ENCODE peak calls at places on chromosomes 3 and 15, in nine cellular contexts. U is heart left ventricle, B is Peyer's patch, J is breast epithelium, Y is body of pancreas, D is HCT116, H is tibial nerve, V is sigmoid colon, K is right atrium auricular region. I is an unnamed sample.

GRCh38 chr3:129618186-129618820 is 11.8 kb upstream of the PLXND1 start:
- DNase-seq in J (no peak), U (no peak), B (no peak), D (no peak), H (no peak), K (no peak), Y (no peak), V (peak; percentile 63), I (peak; percentile 67)

GRCh38 chr3:196288141-196288460 is 575 bp upstream of the PCYT1A start:
- DNase-seq in B (no peak), H (no peak), Y (no peak), J (no peak), V (no peak), K (no peak), U (no peak), D (no peak), I (no peak)

GRCh38 chr15:46386356-46386755 is 751.5 kb downstream of the SQOR start:
- DNase-seq in Y (no peak), J (no peak), H (no peak), U (no peak), B (no peak), V (no peak), K (no peak), D (no peak), I (no peak)

GRCh38 chr15:89814112-89814742 is 425 bp downstream of the ANPEP start:
- DNase-seq in D (no peak), U (no peak), H (no peak), J (no peak), B (peak; percentile 48), V (no peak), K (no peak), Y (no peak), I (peak; percentile 63)

GRCh38 chr3:108011616-108012015 is 79.2 kb downstream of the CD47 start:
- DNase-seq in Y (no peak), U (no peak), B (no peak), H (no peak), V (no peak), K (no peak), D (no peak), J (no peak), I (no peak)

GRCh38 chr3:172519241-172519640 is 4.0 kb downstream of the TNFSF10 start:
- DNase-seq in V (no peak), H (no peak), Y (no peak), J (no peak), K (no peak), U (no peak), B (no peak), D (no peak), I (no peak)

GRCh38 chr3:115975353-115975752 is 352.0 kb downstream of the GAP43 start:
- DNase-seq in B (no peak), H (no peak), Y (no peak), V (no peak), D (no peak), U (no peak), K (no peak), J (no peak), I (no peak)

GRCh38 chr15:66429117-66429516 is 42.4 kb downstream of the MAP2K1 start:
- DNase-seq in K (no peak), B (no peak), J (no peak), D (no peak), V (no peak), H (no peak), Y (no peak), U (no peak), I (no peak)

GRCh38 chr3:138824114-138824506 is 10.6 kb downstream of the PIK3CB start:
- DNase-seq in Y (no peak), B (no peak), H (no peak), U (no peak), K (no peak), V (no peak), J (no peak), D (no peak), I (no peak)

GRCh38 chr3:59310736-59311135 is 260.9 kb upstream of the CFAP20DC start:
- DNase-seq in B (no peak), U (no peak), J (no peak), D (no peak), V (no peak), H (no peak), K (no peak), Y (no peak), I (no peak)

GRCh38 chr3:135513106-135514063 is 452.1 kb upstream of the PPP2R3A start:
- DNase-seq in Y (no peak), J (no peak), U (no peak), K (no peak), D (peak; percentile 60), B (no peak), V (no peak), H (no peak), I (no peak)

GRCh38 chr3:126114406-126115386 is 30.8 kb upstream of the SLC41A3 start:
- DNase-seq in K (no peak), J (peak; percentile 39), V (peak; percentile 44), Y (no peak), D (no peak), B (peak; percentile 36), H (no peak), U (peak; percentile 17), I (no peak)

GRCh38 chr15:100298257-100298656 is 43.5 kb downstream of the ADAMTS17 start:
- DNase-seq in Y (no peak), V (no peak), H (no peak), B (no peak), J (no peak), U (no peak), D (no peak), K (no peak), I (no peak)

GRCh38 chr3:30343067-30343831 is 263.2 kb upstream of the TGFBR2 start:
- DNase-seq in H (no peak), B (no peak), J (no peak), V (no peak), U (no peak), K (no peak), D (no peak), Y (no peak), I (no peak)

GRCh38 chr3:55364426-55364825 is 122.7 kb downstream of the WNT5A start:
- DNase-seq in V (no peak), H (no peak), B (no peak), K (no peak), J (no peak), Y (no peak), U (no peak), D (no peak), I (no peak)

GRCh38 chr15:50543556-50543955 is 2.9 kb downstream of the USP50 start:
- DNase-seq in H (no peak), B (no peak), V (no peak), K (no peak), J (no peak), Y (no peak), U (no peak), D (no peak), I (no peak)

GRCh38 chr3:57383421-57383820 is 90.9 kb upstream of the ASB14 start:
- DNase-seq in J (no peak), Y (no peak), B (no peak), K (no peak), H (no peak), D (no peak), V (no peak), U (no peak), I (no peak)

DNA sequence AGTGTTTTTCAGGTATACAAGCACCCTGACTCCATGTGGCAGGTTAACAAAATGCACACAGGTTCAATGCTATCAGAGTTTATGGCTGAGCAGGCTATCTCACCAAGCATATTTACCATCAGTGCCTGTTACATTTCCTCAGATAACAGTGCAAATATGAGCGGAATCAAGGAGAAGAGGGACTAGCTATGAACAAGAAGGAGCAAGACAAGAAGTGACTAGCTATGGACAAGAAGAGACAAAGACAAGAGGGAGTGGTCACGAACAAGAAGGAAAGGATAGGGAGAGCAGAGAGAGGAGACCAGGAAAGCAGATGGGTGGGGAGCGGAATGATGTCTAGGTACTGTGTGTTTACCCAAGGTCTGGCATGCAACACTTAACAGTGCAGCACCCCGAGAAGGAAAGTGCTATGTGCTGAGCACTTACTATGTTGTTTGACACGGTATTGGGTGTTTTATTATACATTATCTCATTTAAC is 8.6 kb downstream of the ILDR1 start:
- DNase-seq in Y (no peak), J (no peak), H (no peak), D (no peak), K (no peak), V (no peak), U (no peak), B (no peak), I (no peak)
- H3K4me1 ChIP-seq in Y (peaks cover 9% of the 10 kb centered on the region), J (no peaks in the 10 kb centered on the region), H (no peaks in the 10 kb centered on the region), D (no peaks in the 10 kb centered on the region), K (no peaks in the 10 kb centered on the region), V (no peaks in the 10 kb centered on the region), U (no peaks in the 10 kb centered on the region), B (no peaks in the 10 kb centered on the region), I (peaks cover 4% of the 10 kb centered on the region)

GRCh38 chr15:63243776-63244175 is 33.6 kb upstream of the APH1B start:
- DNase-seq in U (no peak), Y (no peak), V (no peak), J (no peak), H (no peak), K (no peak), D (no peak), B (no peak), I (no peak)
- H3K27ac ChIP-seq in U (peak overlapping the region; percentile 63), Y (no peak overlapping the region), V (peak overlapping the region; percentile 66), J (no peak overlapping the region), H (peak overlapping the region; percentile 81), K (peak overlapping the region; percentile 54), D (no peak overlapping the region), B (peak overlapping the region; percentile 19), I (peak overlapping the region; percentile 23)

GRCh38 chr15:57924536-57924935 is 141.0 kb downstream of the ALDH1A2 start:
- DNase-seq in K (no peak), J (no peak), D (no peak), B (no peak), Y (no peak), H (no peak), V (no peak), U (no peak), I (no peak)
- H3K4me1 ChIP-seq in K (peaks cover 44% of the 10 kb centered on the region), J (no peaks in the 10 kb centered on the region), D (no peaks in the 10 kb centered on the region), B (no peaks in the 10 kb centered on the region), Y (peaks cover 26% of the 10 kb centered on the region), H (peaks cover 9% of the 10 kb centered on the region), V (peaks cover 18% of the 10 kb centered on the region), U (peaks cover 48% of the 10 kb centered on the region), I (peaks cover 11% of the 10 kb centered on the region)

GRCh38 chr15:85782112-85782511 is 12.6 kb downstream of the KLHL25 start:
- DNase-seq in B (no peak), H (no peak), J (no peak), D (no peak), Y (no peak), U (no peak), V (no peak), K (no peak), I (peak; percentile 6)

GRCh38 chr15:85789496-85789875 is 5.2 kb downstream of the KLHL25 start:
- DNase-seq in U (no peak), Y (no peak), K (no peak), H (no peak), D (no peak), B (no peak), J (no peak), V (no peak), I (peak; percentile 66)

GRCh38 chr15:85788796-85789495 is 5.8 kb downstream of the KLHL25 start:
- DNase-seq in V (no peak), Y (peak; percentile 71), H (no peak), K (no peak), B (peak; percentile 66), U (no peak), D (no peak), J (no peak), I (peak; percentile 82)

GRCh38 chr15:85785887-85786777 is 8.6 kb downstream of the KLHL25 start:
- DNase-seq in V (no peak), H (no peak), U (peak; percentile 72), B (peak; percentile 74), K (no peak), J (no peak), D (peak; percentile 53), Y (peak; percentile 40), I (peak; percentile 81)

GRCh38 chr15:85786778-85787114 is 8.0 kb downstream of the KLHL25 start:
- DNase-seq in U (no peak), B (no peak), D (no peak), V (no peak), H (no peak), K (no peak), J (no peak), Y (no peak), I (no peak)
- H3K27ac ChIP-seq in U (no peak overlapping the region), B (no peak overlapping the region), D (peak overlapping the region; percentile 58), V (peak overlapping the region; percentile 65), H (no peak overlapping the region), K (peak overlapping the region; percentile 57), J (peak overlapping the region; percentile 84), Y (no peak overlapping the region), I (peak overlapping the region; percentile 90)

I was measured in kidney.